ENCODE peak calls at places on chromosomes 13 and 19, in ten cellular contexts. S is mammary epithelial cell, U is HCT116, Y is fibroblast of lung, R is trophoblast cell, T is IMR-90, F is colonic mucosa, Q is neuronal stem cell, W is GM23248, N is DND-41. O is an unnamed sample.

GRCh38 chr13:59145381-59145780 is 1018.3 kb downstream of the DIAPH3 start:
- DNase-seq in S (no peak), U (no peak), Y (no peak), R (no peak), T (no peak), F (no peak), Q (no peak), W (no peak), N (no peak), O (no peak)

GRCh38 chr19:12784394-12784870 is 6.9 kb upstream of the JUNB start:
- DNase-seq in S (peak; percentile 28), U (no peak), Y (no peak), R (no peak), T (peak; percentile 46), F (no peak), Q (no peak), W (peak; percentile 52), N (no peak), O (no peak)

GRCh38 chr13:59299584-59299983 is 864.1 kb downstream of the DIAPH3 start:
- DNase-seq in S (no peak), U (no peak), Y (no peak), R (no peak), T (no peak), F (no peak), Q (no peak), W (no peak), N (no peak), O (no peak)

GRCh38 chr19:32219881-32220552 is 125.4 kb upstream of the ZNF507 start:
- DNase-seq in S (no peak), U (no peak), Y (no peak), R (no peak), T (no peak), F (no peak), Q (no peak), W (no peak), N (no peak), O (no peak)

GRCh38 chr19:1533510-1534150 is 9.8 kb downstream of the PLK5 start:
- DNase-seq in S (no peak), U (no peak), Y (no peak), R (no peak), T (no peak), F (no peak), Q (no peak), W (no peak), N (no peak), O (no peak)

GRCh38 chr19:44757057-44757734 is 8.7 kb downstream of the BCL3 start:
- DNase-seq in S (no peak), U (no peak), Y (peak; percentile 79), R (peak; percentile 84), T (peak; percentile 73), F (no peak), Q (no peak), W (no peak), N (no peak), O (peak; percentile 93)

GRCh38 chr19:46404039-46404883 is 9.1 kb downstream of the CCDC8 start:
- DNase-seq in S (no peak), U (no peak), Y (peak; percentile 56), R (no peak), T (peak; percentile 31), F (peak; percentile 82), Q (no peak), W (peak; percentile 38), N (no peak), O (peak; percentile 86)

GRCh38 chr13:30429235-30429634 is 6.9 kb downstream of the UBE2L5 start:
- DNase-seq in S (no peak), U (no peak), Y (no peak), R (no peak), T (no peak), F (no peak), Q (no peak), W (no peak), N (no peak), O (no peak)

DNA sequence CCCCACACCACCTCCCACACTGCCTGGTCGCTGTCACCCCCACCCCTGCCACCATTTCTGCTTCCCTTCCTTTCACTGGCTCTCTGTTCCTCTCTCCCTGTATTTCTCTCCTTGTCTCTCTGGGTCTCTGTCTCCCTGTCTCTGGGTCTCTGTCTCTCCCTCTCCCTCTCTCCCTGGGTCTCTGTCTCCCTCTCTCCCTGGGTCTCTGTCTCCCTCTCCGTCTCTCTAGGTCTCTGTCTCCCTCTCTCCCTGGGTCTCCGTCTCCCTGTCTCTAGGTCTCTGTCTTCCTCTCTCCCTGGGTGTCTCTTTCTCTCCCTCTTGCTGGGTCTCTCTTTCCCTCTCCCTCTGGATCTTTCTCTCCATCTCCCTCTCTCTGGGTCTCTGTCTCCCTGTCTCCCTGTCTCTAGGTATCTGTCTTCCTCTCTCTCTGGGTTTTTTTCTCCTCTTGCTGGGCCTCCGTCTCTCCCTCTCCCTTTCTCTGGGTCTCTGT is 21.6 kb downstream of the KLHL26 start:
- DNase-seq in S (no peak), U (no peak), Y (no peak), R (no peak), T (no peak), F (no peak), Q (no peak), W (no peak), N (no peak), O (no peak)
- H3K9ac ChIP-seq in S (no peak overlapping the region), U (no peak overlapping the region), Y (peak overlapping the region; percentile 26), R (no peak overlapping the region), T (no peak overlapping the region), F (no peak overlapping the region), Q (no peak overlapping the region), W (no peak overlapping the region), N (no peak overlapping the region), O (peak overlapping the region; percentile 39)

GRCh38 chr19:39381910-39382611 is 8.8 kb downstream of the PAF1 start:
- DNase-seq in S (peak; percentile 38), U (no peak), Y (no peak), R (no peak), T (no peak), F (no peak), Q (no peak), W (peak; percentile 45), N (no peak), O (no peak)
- H3K36me3 ChIP-seq in S (peaks cover 16% of the 10 kb centered on the region), U (peaks cover 70% of the 10 kb centered on the region), Y (peaks cover 43% of the 10 kb centered on the region), R (peaks cover 93% of the 10 kb centered on the region), T (peaks cover 83% of the 10 kb centered on the region), F (peaks cover 27% of the 10 kb centered on the region), Q (peaks cover 100% of the 10 kb centered on the region), W (peaks cover 45% of the 10 kb centered on the region), N (peaks cover 97% of the 10 kb centered on the region), O (peaks cover 53% of the 10 kb centered on the region)

GRCh38 chr19:29666634-29667389 is 1.6 kb downstream of the PLEKHF1 start:
- DNase-seq in S (peak; percentile 29), U (no peak), Y (peak; percentile 70), R (no peak), T (peak; percentile 64), F (peak; percentile 58), Q (peak; percentile 29), W (peak; percentile 89), N (peak; percentile 39), O (peak; percentile 93)
- H3K9ac ChIP-seq in S (peak overlapping the region; percentile 60), U (peak overlapping the region; percentile 83), Y (peak overlapping the region; percentile 63), R (no peak overlapping the region), T (peak overlapping the region; percentile 66), F (peak overlapping the region; percentile 90), Q (peak overlapping the region; percentile 38), W (peak overlapping the region; percentile 81), N (peak overlapping the region; percentile 79), O (no peak overlapping the region)

GRCh38 chr19:8307965-8308866 is at the start of gene CD320:
- DNase-seq in S (peak; percentile 86), U (peak; percentile 84), Y (peak; percentile 86), R (peak; percentile 80), T (peak; percentile 87), F (peak; percentile 93), Q (peak; percentile 88), W (peak; percentile 95), N (peak; percentile 93), O (peak; percentile 95)

GRCh38 chr19:8305798-8306197 is 2.4 kb downstream of the CD320 start:
- DNase-seq in S (no peak), U (no peak), Y (no peak), R (no peak), T (no peak), F (peak; percentile 17), Q (no peak), W (no peak), N (peak; percentile 4), O (peak; percentile 35)

GRCh38 chr19:8304841-8305621 is 3.1 kb downstream of the CD320 start:
- DNase-seq in S (no peak), U (peak; percentile 38), Y (no peak), R (peak; percentile 63), T (no peak), F (peak; percentile 25), Q (peak; percentile 21), W (no peak), N (peak; percentile 56), O (peak; percentile 71)

GRCh38 chr19:8307400-8307964 is 676 bp downstream of the CD320 start:
- DNase-seq in S (no peak), U (no peak), Y (no peak), R (no peak), T (no peak), F (peak; percentile 45), Q (no peak), W (peak; percentile 42), N (peak; percentile 34), O (peak; percentile 56)

GRCh38 chr19:8306235-8307054 is 1.7 kb downstream of the CD320 start:
- DNase-seq in S (no peak), U (no peak), Y (no peak), R (no peak), T (no peak), F (peak; percentile 55), Q (no peak), W (no peak), N (peak; percentile 6), O (peak; percentile 76)
- H3K36me3 ChIP-seq in S (peaks cover 4% of the 10 kb centered on the region), U (peaks cover 7% of the 10 kb centered on the region), Y (peaks cover 7% of the 10 kb centered on the region), R (peaks cover 20% of the 10 kb centered on the region), T (peaks cover 11% of the 10 kb centered on the region), F (no peaks in the 10 kb centered on the region), Q (peaks cover 41% of the 10 kb centered on the region), W (no peaks in the 10 kb centered on the region), N (peaks cover 63% of the 10 kb centered on the region), O (peaks cover 3% of the 10 kb centered on the region)